ENCODE peak calls at places on chromosomes 7 and 10, in six cellular contexts. A, H, J, D, X and V are unnamed samples.

GRCh38 chr10:119616879-119617580 is 20.3 kb upstream of the TIAL1 start:
- DNase-seq in A (no peak), H (no peak), J (peak), D (no peak), X (no peak), V (no peak)

GRCh38 chr10:47264797-47265281 is 35.2 kb upstream of the GDF10 start:
- DNase-seq in A (peak), H (no peak), J (no peak), D (no peak), X (no peak), V (no peak)

GRCh38 chr10:98361131-98361633 is 53.8 kb downstream of the PYROXD2 start:
- DNase-seq in A (no peak), H (no peak), J (peak), D (no peak), X (peak), V (no peak)

GRCh38 chr10:5861269-5862031 is 28.2 kb downstream of the ANKRD16 start:
- DNase-seq in A (no peak), H (no peak), J (peak), D (no peak), X (no peak), V (no peak)

GRCh38 chr7:94687810-94688209 is 31.9 kb upstream of the SGCE start:
- DNase-seq in A (no peak), H (no peak), J (peak), D (no peak), X (no peak), V (no peak)

GRCh38 chr7:51005074-51005473 is 222.4 kb upstream of the GRB10 start:
- DNase-seq in A (no peak), H (no peak), J (no peak), D (no peak), X (no peak), V (no peak)

GRCh38 chr10:48364659-48365405 is 58.4 kb downstream of the MAPK8 start:
- DNase-seq in A (no peak), H (no peak), J (peak), D (peak), X (no peak), V (no peak)

GRCh38 chr10:110215751-110216150 is 8.3 kb downstream of the MXI1 start:
- DNase-seq in A (no peak), H (no peak), J (no peak), D (no peak), X (no peak), V (no peak)

GRCh38 chr10:58806970-58807630 is 294.4 kb downstream of the BICC1 start:
- DNase-seq in A (no peak), H (no peak), J (no peak), D (no peak), X (no peak), V (no peak)

GRCh38 chr7:104967595-104967994 is 46.4 kb upstream of the KMT2E start:
- DNase-seq in A (no peak), H (no peak), J (no peak), D (no peak), X (no peak), V (no peak)